ENCODE peak calls at places on chromosomes 2 and 18, in six cellular contexts. Y is nephron progenitor cell, U is PC-9, Z is mucosa of descending colon, T is GM12864, R is neural crest cell. O is an unnamed sample.

GRCh38 chr2:148930046-148930775 is 55.2 kb downstream of the KIF5C start:
- DNase-seq in Y (no peak), U (no peak), Z (no peak), T (no peak), R (no peak), O (no peak)

GRCh38 chr18:47844828-47845227 is 85.6 kb downstream of the SMAD2 start:
- DNase-seq in Y (no peak), U (no peak), Z (no peak), T (no peak), R (no peak), O (no peak)

GRCh38 chr2:86783615-86784339 is 6.9 kb downstream of the CD8A start:
- DNase-seq in Y (no peak), U (no peak), Z (no peak), T (peak), R (no peak), O (peak)

GRCh38 chr2:231464576-231465540 is 574 bp upstream of the NCL start:
- DNase-seq in Y (peak), U (peak), Z (peak), T (no peak), R (peak), O (peak)

GRCh38 chr2:138121769-138122661 is 157.7 kb downstream of the HNMT start:
- DNase-seq in Y (no peak), U (no peak), Z (peak), T (no peak), R (no peak), O (peak)

GRCh38 chr2:240586198-240586918 is at the start of gene CAPN10:
- DNase-seq in Y (peak), U (peak), Z (peak), T (peak), R (peak), O (peak)

GRCh38 chr2:187451510-187451909 is 3.5 kb upstream of the CALCRL start:
- DNase-seq in Y (no peak), U (no peak), Z (no peak), T (no peak), R (no peak), O (no peak)

GRCh38 chr18:25230658-25231326 is 121.2 kb downstream of the ZNF521 start:
- DNase-seq in Y (no peak), U (no peak), Z (peak), T (no peak), R (no peak), O (no peak)

GRCh38 chr2:12684471-12684936 is 32.2 kb upstream of the TRIB2 start:
- DNase-seq in Y (no peak), U (peak), Z (no peak), T (no peak), R (no peak), O (no peak)

GRCh38 chr18:12391487-12392136 is 14.6 kb upstream of the AFG3L2 start:
- DNase-seq in Y (peak), U (peak), Z (peak), T (no peak), R (peak), O (peak)

GRCh38 chr2:9703701-9704221 is 73.0 kb upstream of the YWHAQ start:
- DNase-seq in Y (no peak), U (peak), Z (no peak), T (no peak), R (no peak), O (no peak)
- TF ChIP-seq CTCF in Y (no peak), U (peak), Z (no peak), T (no peak), R (no peak), O (no peak)

GRCh38 chr2:8643996-8644356 is 37.9 kb upstream of the ID2 start:
- DNase-seq in Y (no peak), U (no peak), Z (no peak), T (no peak), R (no peak), O (no peak)

GRCh38 chr2:8642332-8643078 is 39.4 kb upstream of the ID2 start:
- DNase-seq in Y (no peak), U (no peak), Z (no peak), T (no peak), R (no peak), O (no peak)

GRCh38 chr2:8645176-8645831 is 36.6 kb upstream of the ID2 start:
- DNase-seq in Y (no peak), U (no peak), Z (no peak), T (no peak), R (no peak), O (no peak)

GRCh38 chr2:8643238-8643995 is 38.4 kb upstream of the ID2 start:
- DNase-seq in Y (no peak), U (no peak), Z (no peak), T (no peak), R (no peak), O (no peak)

DNA sequence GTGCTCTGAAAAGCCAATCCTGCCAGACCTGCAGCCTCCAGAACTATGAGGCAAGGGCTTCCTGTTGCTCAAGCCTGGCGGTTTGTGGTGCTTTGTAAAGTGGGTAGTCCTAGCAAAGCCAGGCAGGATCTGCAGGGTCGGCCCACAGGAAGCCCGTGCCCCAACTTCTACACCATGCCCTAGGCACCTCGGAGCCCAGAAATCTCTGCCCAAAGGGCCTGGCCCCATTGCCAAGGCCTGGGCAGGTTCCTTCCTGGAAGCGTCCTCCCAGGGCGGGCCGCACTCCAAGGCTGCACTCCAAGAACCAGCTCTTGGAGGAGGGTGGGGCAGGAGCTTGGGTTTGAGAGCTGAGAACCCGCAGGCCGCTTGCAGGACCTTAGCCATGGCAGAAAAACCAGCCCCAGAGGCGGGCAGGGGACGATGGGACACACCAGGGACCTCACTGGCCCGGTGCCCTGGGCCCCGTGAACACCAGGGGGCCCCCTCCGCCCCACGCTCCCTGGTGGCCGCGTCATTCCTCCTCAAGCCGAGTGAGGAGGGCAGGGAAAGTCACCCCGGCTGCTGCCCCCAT is 37.2 kb upstream of the ID2 start:
- DNase-seq in Y (no peak), U (no peak), Z (no peak), T (no peak), R (no peak), O (no peak)
- TF ChIP-seq CTCF in Y (no peak), U (peak), Z (no peak), T (no peak), R (no peak), O (peak)

DNA sequence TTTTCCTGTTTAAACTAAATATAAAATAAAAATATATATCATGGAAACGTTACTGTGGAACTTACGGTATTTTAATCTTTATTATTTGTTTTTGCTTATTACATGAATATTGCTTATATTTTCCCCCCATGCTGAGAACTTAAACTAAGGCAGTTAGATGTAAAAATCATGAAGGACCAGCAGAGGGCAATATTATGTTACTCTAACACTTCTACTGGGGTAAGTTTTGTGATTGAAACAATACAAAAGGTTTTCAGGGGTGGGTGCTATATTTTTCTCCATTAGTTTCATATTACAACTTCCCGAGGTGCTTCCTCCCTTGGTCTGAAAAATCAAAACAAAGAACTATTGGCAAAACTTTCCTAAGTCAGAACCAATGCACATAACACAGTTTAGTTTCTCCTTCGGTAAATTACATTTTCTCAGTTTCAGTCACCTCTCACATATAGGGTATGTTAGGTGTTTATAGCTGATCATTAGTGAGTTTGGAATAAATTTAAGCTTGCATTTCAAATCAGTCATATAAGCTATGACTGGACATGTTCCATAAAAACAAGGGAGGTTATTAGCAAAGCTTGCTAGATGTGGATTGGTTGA is 54.8 kb downstream of the ZNF407 start:
- DNase-seq in Y (no peak), U (no peak), Z (no peak), T (no peak), R (no peak), O (no peak)
- TF ChIP-seq CTCF in Y (peak), U (peak), Z (no peak), T (peak), R (peak), O (peak)

GRCh38 chr2:20625491-20625919 is 25.4 kb downstream of the HS1BP3 start:
- DNase-seq in Y (no peak), U (no peak), Z (peak), T (no peak), R (no peak), O (no peak)

GRCh38 chr2:20627712-20628380 is 23.1 kb downstream of the HS1BP3 start:
- DNase-seq in Y (no peak), U (no peak), Z (peak), T (no peak), R (no peak), O (no peak)

GRCh38 chr2:20624884-20625485 is 25.9 kb downstream of the HS1BP3 start:
- DNase-seq in Y (no peak), U (no peak), Z (peak), T (no peak), R (no peak), O (no peak)

GRCh38 chr2:20626698-20627471 is 24.0 kb downstream of the HS1BP3 start:
- DNase-seq in Y (peak), U (no peak), Z (peak), T (no peak), R (no peak), O (no peak)

DNA sequence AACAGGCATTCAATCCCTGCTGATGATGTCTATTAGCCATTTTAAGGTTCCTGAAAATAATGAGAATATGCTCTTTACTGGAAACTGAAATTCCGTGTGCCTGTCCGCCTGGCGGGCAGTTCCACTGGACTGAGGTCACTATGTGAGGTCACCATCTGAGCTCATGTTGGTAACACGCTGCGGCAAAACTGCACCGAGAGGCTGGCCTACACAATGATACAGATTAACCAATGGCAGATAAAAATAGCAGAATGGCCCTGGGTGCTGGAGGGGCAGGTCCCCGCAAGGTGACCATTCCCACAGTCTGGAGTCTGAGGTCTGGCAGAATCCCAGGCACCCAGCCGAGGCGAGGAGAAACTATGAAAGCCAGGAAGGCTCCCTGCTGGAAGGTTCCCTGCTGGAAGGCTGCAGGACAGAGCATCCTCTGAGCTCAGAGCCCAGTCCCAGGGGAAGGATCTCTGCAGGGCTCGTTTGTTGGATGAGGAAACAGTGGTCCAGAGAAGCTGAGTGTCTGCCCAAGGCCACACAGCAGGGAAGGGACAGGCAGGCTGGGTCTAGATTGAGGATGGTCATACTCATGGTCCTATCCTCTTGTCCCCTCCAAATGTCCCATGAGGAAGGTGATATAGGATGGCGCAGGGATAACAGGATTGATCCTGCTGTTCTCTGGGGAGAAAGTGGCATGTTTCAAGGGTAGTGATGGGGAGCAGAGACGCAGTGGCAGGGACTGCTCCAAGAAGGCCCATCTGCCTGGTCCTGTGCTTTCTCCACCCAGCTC is 24.8 kb downstream of the HS1BP3 start:
- DNase-seq in Y (no peak), U (no peak), Z (peak), T (no peak), R (no peak), O (no peak)
- TF ChIP-seq CTCF in Y (no peak), U (no peak), Z (no peak), T (no peak), R (no peak), O (no peak)

GRCh38 chr2:130327703-130328527 is 14.8 kb upstream of the IMP4 start:
- DNase-seq in Y (no peak), U (peak), Z (no peak), T (no peak), R (no peak), O (no peak)
- TF ChIP-seq CTCF in Y (no peak), U (no peak), Z (no peak), T (no peak), R (peak), O (no peak)

DNA sequence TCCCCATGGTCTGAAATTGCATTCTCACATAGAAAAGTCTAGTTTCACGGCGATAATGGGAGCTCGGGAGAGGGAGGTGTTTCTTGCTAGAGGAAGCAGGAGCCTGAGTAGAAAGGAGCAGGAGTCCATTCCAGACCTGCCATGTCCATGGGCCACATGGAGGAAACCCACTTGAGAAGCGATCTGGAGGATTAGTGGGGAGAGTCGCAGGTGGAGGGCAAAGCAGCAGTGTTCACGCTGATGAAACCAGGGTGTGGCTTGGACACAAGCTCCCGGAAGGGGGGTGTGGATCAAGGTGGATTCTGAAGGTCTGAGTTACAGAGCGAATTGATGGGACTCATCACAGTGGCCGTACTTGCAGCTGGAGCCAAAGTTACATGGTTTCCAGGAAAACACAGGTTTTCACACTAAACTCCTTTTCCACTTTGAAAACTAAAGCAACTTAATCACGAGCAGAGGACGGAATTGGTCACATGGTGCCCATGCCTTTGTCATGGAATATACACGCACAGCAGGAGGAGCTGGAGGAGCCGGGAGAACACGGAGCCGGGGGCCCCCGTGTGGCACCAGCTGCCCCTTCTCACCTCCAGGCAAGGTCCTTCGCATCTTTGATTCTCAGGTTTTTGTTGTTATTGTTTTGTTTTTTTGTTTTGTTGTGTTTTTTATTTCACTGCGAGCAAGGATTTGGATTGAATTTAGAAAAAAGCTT is 255.1 kb upstream of the MYT1L start:
- DNase-seq in Y (no peak), U (no peak), Z (no peak), T (no peak), R (no peak), O (no peak)
- TF ChIP-seq CTCF in Y (no peak), U (no peak), Z (no peak), T (no peak), R (no peak), O (no peak)